ENCODE peak calls at places on chromosomes 6 and 20, in eight cellular contexts. G, P, H, C, W, S, E and T are unnamed samples.

GRCh38 chr6:167811689-167812487 is 14.8 kb upstream of the AFDN start:
- DNase-seq in G (no peak), P (no peak), C (no peak), H (no peak), E (no peak), S (no peak), W (no peak), T (no peak)

GRCh38 chr20:5168582-5169396 is 42.0 kb downstream of the CDS2 start:
- DNase-seq in C (no peak), S (no peak), P (no peak), H (peak), G (peak), E (peak), W (no peak), T (no peak)

GRCh38 chr6:148179786-148180185 is 162.9 kb upstream of the SASH1 start:
- DNase-seq in P (peak), E (peak), W (no peak), S (no peak), H (no peak), G (peak), C (no peak), T (no peak)

GRCh38 chr6:91276315-91276714 is 689.4 kb upstream of the MAP3K7 start:
- DNase-seq in G (peak), P (no peak), E (no peak), H (no peak), C (no peak), S (no peak), W (no peak), T (no peak)

GRCh38 chr6:142372348-142372747 is 70.5 kb downstream of the ADGRG6 start:
- DNase-seq in C (no peak), S (no peak), G (peak), P (no peak), E (peak), W (no peak), H (no peak), T (no peak)

GRCh38 chr6:57313711-57314471 is 3.5 kb upstream of the PRIM2 start:
- DNase-seq in W (no peak), C (peak), P (no peak), S (no peak), H (no peak), G (peak), E (peak), T (no peak)

GRCh38 chr6:159555082-159555481 is 138.0 kb downstream of the SOD2 start:
- DNase-seq in H (no peak), P (no peak), S (no peak), W (no peak), E (no peak), G (no peak), C (no peak), T (no peak)

GRCh38 chr6:145829102-145829501 is 14.5 kb upstream of the FBXO30 start:
- DNase-seq in G (no peak), C (no peak), E (no peak), S (no peak), P (no peak), H (no peak), W (no peak), T (no peak)

GRCh38 chr20:47400685-47401084 is 44.2 kb upstream of the ZMYND8 start:
- DNase-seq in P (no peak), S (no peak), W (no peak), E (no peak), C (no peak), G (no peak), H (no peak), T (no peak)

GRCh38 chr20:34262488-34263288 is 21.5 kb downstream of the ASIP start:
- DNase-seq in H (no peak), C (peak), S (no peak), W (no peak), G (peak), P (no peak), E (peak), T (no peak)

GRCh38 chr6:152746172-152746553 is 4.4 kb upstream of the VIP start:
- DNase-seq in G (peak), H (no peak), C (no peak), W (no peak), E (peak), P (no peak), S (no peak), T (no peak)

GRCh38 chr6:3356056-3356823 is 97.5 kb downstream of the PSMG4 start:
- DNase-seq in C (peak), H (no peak), E (peak), S (no peak), G (peak), P (peak), W (peak), T (no peak)

GRCh38 chr6:11773013-11773412 is 5.6 kb downstream of the ADTRP start:
- DNase-seq in P (no peak), S (no peak), C (no peak), W (no peak), H (no peak), E (no peak), G (no peak), T (no peak)

GRCh38 chr20:15756001-15756400 is 817.2 kb downstream of the KIF16B start:
- DNase-seq in W (no peak), H (no peak), S (no peak), P (no peak), C (no peak), E (no peak), G (no peak), T (no peak)

GRCh38 chr6:150765457-150765764 is 100.1 kb upstream of the MTHFD1L start:
- DNase-seq in H (no peak), G (no peak), E (no peak), W (no peak), C (no peak), S (no peak), P (no peak), T (no peak)

GRCh38 chr6:1424306-1424927 is 35.0 kb downstream of the FOXF2 start:
- DNase-seq in P (peak), H (no peak), G (peak), C (peak), S (no peak), E (peak), W (no peak), T (peak)

GRCh38 chr20:46308258-46309157 is at the start of gene CDH22:
- DNase-seq in W (no peak), C (peak), E (peak), G (peak), P (peak), H (peak), S (no peak), T (peak)

GRCh38 chr6:73538116-73538779 is 17.4 kb upstream of the EEF1A1 start:
- DNase-seq in W (no peak), P (no peak), E (no peak), G (no peak), H (no peak), C (no peak), S (no peak), T (no peak)

GRCh38 chr6:30323806-30324205 is 2.9 kb upstream of the TRIM39 start:
- DNase-seq in H (no peak), W (no peak), P (no peak), G (no peak), S (no peak), C (no peak), E (peak), T (no peak)

GRCh38 chr20:49692941-49693340 is 20.7 kb downstream of the B4GALT5 start:
- DNase-seq in H (no peak), G (no peak), E (no peak), S (no peak), W (no peak), C (no peak), P (no peak), T (no peak)

GRCh38 chr20:2103454-2104153 is 2.0 kb downstream of the STK35 start:
- DNase-seq in P (no peak), H (no peak), E (no peak), C (no peak), G (no peak), S (no peak), W (no peak), T (no peak)

GRCh38 chr20:60009826-60010616 is 51.8 kb downstream of the CDH26 start:
- DNase-seq in E (no peak), C (no peak), S (no peak), W (no peak), G (no peak), P (no peak), H (no peak), T (no peak)

GRCh38 chr20:62805711-62806382 is 1.2 kb downstream of the OGFR start:
- DNase-seq in G (no peak), W (no peak), C (peak), P (no peak), H (no peak), S (no peak), E (peak), T (no peak)

GRCh38 chr20:34549291-34549928 is 9.1 kb upstream of the MAP1LC3A start:
- DNase-seq in H (no peak), P (no peak), E (no peak), W (no peak), G (peak), S (no peak), C (no peak), T (no peak)